ENCODE peak calls at places on chromosome 10, in nine cellular contexts. L, J, Q, E, V, A, K, T and F are unnamed samples.

GRCh38 chr10:112230325-112230988 is 46.9 kb upstream of the GPAM start:
- DNase-seq in K (no peak), T (no peak), A (no peak), Q (no peak), V (no peak), L (no peak), J (no peak), E (no peak), F (no peak)

GRCh38 chr10:70742537-70743429 is 42.4 kb downstream of the TBATA start:
- DNase-seq in V (no peak), Q (no peak), L (peak; percentile 54), T (no peak), K (peak; percentile 29), E (no peak), A (peak; percentile 57), J (no peak), F (no peak)

GRCh38 chr10:107409517-107409916 is 245.0 kb upstream of the SORCS1 start:
- DNase-seq in L (peak; percentile 9), E (no peak), A (no peak), V (no peak), J (peak; percentile 5), T (no peak), Q (no peak), K (peak; percentile 1), F (peak; percentile 3)

GRCh38 chr10:128811943-128812342 is 655.1 kb upstream of the MGMT start:
- DNase-seq in Q (no peak), L (no peak), V (no peak), J (no peak), A (no peak), T (no peak), K (no peak), E (no peak), F (no peak)

GRCh38 chr10:29590598-29591415 is 44.0 kb downstream of the SVIL start:
- DNase-seq in V (peak; percentile 61), A (no peak), E (no peak), Q (peak; percentile 20), T (no peak), J (no peak), L (no peak), K (peak; percentile 28), F (peak; percentile 45)

GRCh38 chr10:95330966-95331453 is 40.2 kb upstream of the PDLIM1 start:
- DNase-seq in K (no peak), A (no peak), J (no peak), V (no peak), L (no peak), Q (no peak), T (no peak), E (no peak), F (no peak)

GRCh38 chr10:69807696-69808095 is 6.0 kb downstream of the COL13A1 start:
- DNase-seq in V (no peak), J (no peak), E (no peak), A (no peak), Q (no peak), T (no peak), L (no peak), K (peak; percentile 50), F (no peak)

GRCh38 chr10:48454302-48455054 is 148.0 kb downstream of the MAPK8 start:
- DNase-seq in A (no peak), K (no peak), T (no peak), V (no peak), L (no peak), E (no peak), J (no peak), Q (peak; percentile 45), F (no peak)

GRCh38 chr10:100544950-100545349 is 9.2 kb downstream of the HIF1AN start:
- DNase-seq in E (no peak), Q (no peak), K (no peak), A (no peak), L (no peak), T (no peak), V (no peak), J (no peak), F (no peak)

GRCh38 chr10:104989880-104990279 is 348.8 kb downstream of the SORCS3 start:
- DNase-seq in K (no peak), E (no peak), L (no peak), A (no peak), Q (no peak), T (no peak), J (no peak), V (no peak), F (no peak)

GRCh38 chr10:20932606-20933005 is 35.5 kb upstream of the NEBL start:
- DNase-seq in L (no peak), K (no peak), A (no peak), T (no peak), Q (no peak), E (no peak), V (no peak), J (no peak), F (no peak)

GRCh38 chr10:30114871-30115270 is 55.5 kb upstream of the JCAD start:
- DNase-seq in K (peak; percentile 17), V (no peak), A (no peak), L (no peak), J (no peak), Q (no peak), E (no peak), T (no peak), F (no peak)

GRCh38 chr10:114937962-114938817 is at the start of gene TRUB1:
- DNase-seq in T (peak; percentile 91), V (peak; percentile 88), E (peak; percentile 95), L (peak; percentile 80), J (peak; percentile 74), A (peak; percentile 98), Q (peak; percentile 89), K (peak; percentile 98), F (peak; percentile 84)

GRCh38 chr10:74018241-74018640 is 20.3 kb downstream of the VCL start:
- DNase-seq in V (no peak), A (no peak), J (no peak), T (no peak), L (no peak), Q (no peak), E (no peak), K (no peak), F (no peak)

GRCh38 chr10:93859049-93859655 is 34.6 kb upstream of the SLC35G1 start:
- DNase-seq in J (no peak), Q (no peak), T (no peak), E (no peak), A (no peak), V (no peak), L (no peak), K (no peak), F (no peak)

GRCh38 chr10:101535949-101536348 is 52.1 kb downstream of the POLL start:
- DNase-seq in K (no peak), Q (no peak), E (no peak), T (no peak), A (no peak), J (no peak), V (no peak), L (no peak), F (no peak)

GRCh38 chr10:9238041-9238440 is 1183.6 kb downstream of the GATA3 start:
- DNase-seq in V (no peak), J (no peak), L (no peak), E (no peak), K (no peak), Q (no peak), T (no peak), A (no peak), F (no peak)

GRCh38 chr10:63506554-63506953 is 14.6 kb upstream of the REEP3 start:
- DNase-seq in E (no peak), K (no peak), Q (no peak), J (no peak), A (no peak), L (no peak), T (no peak), V (no peak), F (no peak)

GRCh38 chr10:92418221-92418620 is 127.3 kb downstream of the MARCHF5 start:
- DNase-seq in L (no peak), E (no peak), A (no peak), K (no peak), J (no peak), V (no peak), Q (no peak), T (no peak), F (no peak)

GRCh38 chr10:69401416-69401815 is 15.3 kb downstream of the TACR2 start:
- DNase-seq in T (no peak), Q (no peak), V (no peak), K (no peak), L (no peak), E (no peak), J (no peak), A (peak; percentile 40), F (no peak)

GRCh38 chr10:130038019-130038555 is 72.5 kb downstream of the C10orf143 start:
- DNase-seq in V (no peak), T (no peak), A (no peak), J (no peak), Q (no peak), K (no peak), L (no peak), E (no peak), F (no peak)

GRCh38 chr10:88840881-88841280 is 10.8 kb downstream of the ANKRD22 start:
- DNase-seq in E (no peak), V (no peak), J (no peak), Q (no peak), K (no peak), T (no peak), L (no peak), A (no peak), F (no peak)

GRCh38 chr10:132189810-132190422 is 3.2 kb downstream of the DPYSL4 start:
- DNase-seq in K (no peak), V (no peak), Q (no peak), L (no peak), E (no peak), A (peak; percentile 62), J (no peak), T (no peak), F (no peak)

GRCh38 chr10:11430421-11431275 is 180.8 kb downstream of the USP6NL start:
- DNase-seq in Q (no peak), L (no peak), T (no peak), J (no peak), K (no peak), E (no peak), V (no peak), A (no peak), F (no peak)

GRCh38 chr10:72976886-72977285 is 22.3 kb upstream of the PLA2G12B start:
- DNase-seq in A (no peak), V (no peak), J (no peak), L (no peak), E (no peak), T (no peak), K (no peak), Q (no peak), F (no peak)

GRCh38 chr10:22821501-22821900 is 106.4 kb upstream of the ARMC3 start:
- DNase-seq in E (no peak), A (no peak), V (no peak), K (peak; percentile 47), L (no peak), Q (no peak), J (no peak), T (no peak), F (no peak)

GRCh38 chr10:76675561-76675950 is 962.1 kb downstream of the KCNMA1 start:
- DNase-seq in J (no peak), A (no peak), T (no peak), E (no peak), Q (no peak), V (no peak), K (no peak), L (no peak), F (no peak)

GRCh38 chr10:51075802-51076201 is 1.5 kb downstream of the PRKG1 start:
- DNase-seq in E (no peak), V (no peak), J (no peak), A (no peak), L (no peak), Q (no peak), K (no peak), T (no peak), F (no peak)

GRCh38 chr10:50373821-50374501 is 122.6 kb upstream of the ASAH2 start:
- DNase-seq in V (no peak), L (no peak), T (no peak), J (no peak), E (no peak), A (no peak), Q (no peak), K (peak; percentile 7), F (no peak)

GRCh38 chr10:3542185-3542611 is 242.8 kb downstream of the KLF6 start:
- DNase-seq in K (peak; percentile 38), T (no peak), E (peak; percentile 21), J (peak; percentile 28), Q (no peak), V (no peak), A (no peak), L (no peak), F (peak; percentile 51)

GRCh38 chr10:102133373-102134195 is 744 bp downstream of the PPRC1 start:
- DNase-seq in V (peak; percentile 27), A (peak; percentile 92), T (peak; percentile 86), K (peak; percentile 60), Q (peak; percentile 77), L (peak; percentile 66), E (peak; percentile 80), J (no peak), F (no peak)